ENCODE peak calls at places on chromosomes 1 and 21, in eight cellular contexts. W is GM23338, M is HCT116, O is HepG2, U is upper lobe of left lung, N is K562, V is Panc1, K is GM12878. S is an unnamed sample.

GRCh38 chr1:37723072-37723389 is 30.7 kb downstream of the CDCA8 start:
- ATAC-seq in O (peak; percentile 30), K (no peak), V (no peak), U (no peak), N (no peak), W (no peak), M (no peak), S (no peak)

GRCh38 chr21:43645987-43646386 is 13.3 kb downstream of the HSF2BP start:
- ATAC-seq in W (no peak), U (peak; percentile 5), N (no peak), K (no peak), M (no peak), O (no peak), V (no peak), S (no peak)

GRCh38 chr21:34836103-34836932 is 167.5 kb downstream of the CLIC6 start:
- ATAC-seq in U (peak; percentile 92), V (peak; percentile 75), W (peak; percentile 34), K (no peak), M (peak; percentile 95), N (no peak), O (peak; percentile 92), S (peak; percentile 83)

GRCh38 chr1:24351247-24351646 is 32.1 kb downstream of the GRHL3 start:
- ATAC-seq in N (no peak), K (peak; percentile 80), U (no peak), V (no peak), M (no peak), W (no peak), O (no peak), S (no peak)

GRCh38 chr1:21852282-21853129 is 40.4 kb downstream of the LDLRAD2 start:
- ATAC-seq in O (no peak), U (no peak), M (no peak), N (no peak), K (peak; percentile 95), W (no peak), V (no peak), S (no peak)

GRCh38 chr1:23444104-23444533 is 19.6 kb upstream of the TCEA3 start:
- ATAC-seq in M (no peak), W (no peak), N (peak; percentile 40), U (peak; percentile 95), O (no peak), V (no peak), K (no peak), S (peak; percentile 94)

GRCh38 chr1:178776553-178776952 is 51.5 kb downstream of the RALGPS2 start:
- ATAC-seq in O (peak; percentile 86), M (no peak), W (no peak), U (no peak), N (no peak), V (no peak), K (no peak), S (no peak)

GRCh38 chr1:149979245-149979971 is 31.1 kb downstream of the OTUD7B start:
- ATAC-seq in K (peak; percentile 83), V (no peak), N (no peak), W (no peak), U (no peak), M (no peak), O (no peak), S (no peak)

GRCh38 chr1:211601159-211601558 is 22.2 kb upstream of the SLC30A1 start:
- ATAC-seq in V (no peak), M (no peak), W (no peak), N (no peak), U (no peak), O (no peak), K (no peak), S (no peak)

GRCh38 chr1:15680614-15681345 is 3.3 kb upstream of the PLEKHM2 start:
- ATAC-seq in W (no peak), O (peak; percentile 9), N (no peak), U (peak; percentile 71), V (no peak), K (no peak), M (no peak), S (peak; percentile 70)

GRCh38 chr21:33247596-33247995 is 17.9 kb downstream of the IFNAR2 start:
- ATAC-seq in W (no peak), K (no peak), O (no peak), N (no peak), U (no peak), V (no peak), M (no peak), S (no peak)

GRCh38 chr1:246462986-246463385 is 44.1 kb downstream of the SMYD3 start:
- ATAC-seq in M (no peak), W (no peak), V (no peak), N (no peak), K (no peak), U (no peak), O (no peak), S (no peak)

DNA sequence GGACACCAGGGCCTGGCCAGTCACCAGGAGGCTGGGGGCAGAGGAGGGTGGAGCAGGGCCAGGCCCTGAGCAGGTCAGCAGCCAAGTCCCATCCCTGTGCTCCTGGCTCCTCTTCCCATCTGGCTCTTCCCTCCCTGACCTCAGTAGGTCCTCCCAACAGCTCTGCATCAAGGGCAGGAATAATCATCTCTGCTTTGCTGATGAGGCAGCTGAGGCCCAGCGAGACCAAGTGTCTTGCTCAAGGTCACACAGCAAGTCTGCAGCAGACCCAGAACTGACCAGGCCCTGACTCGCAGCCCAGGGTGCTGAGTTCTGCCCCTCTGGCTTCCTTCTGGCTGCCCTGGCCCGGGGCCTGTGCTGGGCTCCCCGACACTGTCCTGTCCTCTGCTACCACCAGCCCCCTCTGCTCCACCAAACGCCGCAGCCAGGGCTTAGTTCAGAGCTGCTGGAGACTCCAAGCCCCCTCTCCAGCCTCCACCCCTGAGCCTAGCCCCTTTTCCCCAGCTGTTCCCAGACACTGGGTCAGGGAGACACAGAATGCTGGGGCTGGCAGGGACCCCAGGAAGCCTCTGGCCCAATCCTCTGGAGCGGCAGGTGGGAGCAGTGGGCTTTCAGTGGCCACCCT is 224.9 kb downstream of the PTPRU start:
- ATAC-seq in O (peak; percentile 30), M (no peak), N (no peak), V (peak; percentile 12), U (no peak), W (no peak), K (no peak), S (no peak)
- TF ChIP-seq POLR2AphosphoS5 in O (no peak), M (no peak), N (no peak), V (no peak), U (no peak), W (no peak), K (no peak), S (no peak)

GRCh38 chr1:1262759-1263158 is 10.9 kb downstream of the UBE2J2 start:
- ATAC-seq in K (no peak), O (no peak), V (no peak), U (no peak), M (no peak), W (no peak), N (no peak), S (no peak)

GRCh38 chr1:1260843-1261560 is 12.7 kb downstream of the UBE2J2 start:
- ATAC-seq in N (no peak), K (no peak), O (no peak), M (no peak), V (no peak), U (no peak), W (no peak), S (no peak)

GRCh38 chr1:1259540-1259939 is 13.0 kb upstream of the C1QTNF12 start:
- ATAC-seq in M (no peak), W (no peak), K (no peak), U (no peak), V (no peak), O (no peak), N (no peak), S (no peak)

GRCh38 chr1:1259119-1259488 is 12.6 kb upstream of the C1QTNF12 start:
- ATAC-seq in N (no peak), K (no peak), M (no peak), W (no peak), V (no peak), O (no peak), U (no peak), S (no peak)

DNA sequence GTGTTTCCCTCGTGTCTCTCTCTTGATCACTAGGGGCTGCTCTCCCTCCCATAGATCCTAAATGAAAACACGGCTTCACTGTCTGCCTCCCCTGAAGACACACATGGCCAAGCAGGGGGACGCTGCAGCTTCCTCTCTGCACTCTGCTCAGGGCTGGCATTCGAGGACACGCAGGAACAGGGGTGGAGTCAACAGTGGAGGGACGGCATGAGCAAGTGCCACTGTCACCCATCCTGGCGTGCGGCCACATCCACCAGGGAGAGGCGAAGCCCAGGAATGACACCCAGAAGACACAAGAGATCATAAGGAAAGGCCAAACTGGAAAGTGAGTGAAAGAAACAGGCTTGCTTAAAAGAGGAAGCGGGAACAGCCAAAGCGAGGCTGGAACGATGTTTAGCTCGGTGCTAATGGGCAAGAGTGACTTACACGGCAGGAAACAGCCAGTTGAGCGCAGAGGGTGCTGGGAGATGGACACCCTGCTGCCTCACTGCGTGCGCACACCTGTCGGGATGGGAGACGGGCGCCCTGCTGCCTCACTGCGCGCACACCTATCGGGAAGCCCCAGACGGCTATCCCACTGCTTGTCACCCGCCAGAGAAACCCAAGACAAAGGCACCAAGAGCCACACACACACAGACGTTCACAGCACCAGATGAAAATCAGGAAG is 13.6 kb upstream of the C1QTNF12 start:
- ATAC-seq in V (no peak), O (no peak), K (no peak), W (no peak), U (peak; percentile 10), N (no peak), M (no peak), S (no peak)
- TF ChIP-seq POLR2AphosphoS5 in V (no peak), O (no peak), K (no peak), W (no peak), U (no peak), N (no peak), M (no peak), S (no peak)

DNA sequence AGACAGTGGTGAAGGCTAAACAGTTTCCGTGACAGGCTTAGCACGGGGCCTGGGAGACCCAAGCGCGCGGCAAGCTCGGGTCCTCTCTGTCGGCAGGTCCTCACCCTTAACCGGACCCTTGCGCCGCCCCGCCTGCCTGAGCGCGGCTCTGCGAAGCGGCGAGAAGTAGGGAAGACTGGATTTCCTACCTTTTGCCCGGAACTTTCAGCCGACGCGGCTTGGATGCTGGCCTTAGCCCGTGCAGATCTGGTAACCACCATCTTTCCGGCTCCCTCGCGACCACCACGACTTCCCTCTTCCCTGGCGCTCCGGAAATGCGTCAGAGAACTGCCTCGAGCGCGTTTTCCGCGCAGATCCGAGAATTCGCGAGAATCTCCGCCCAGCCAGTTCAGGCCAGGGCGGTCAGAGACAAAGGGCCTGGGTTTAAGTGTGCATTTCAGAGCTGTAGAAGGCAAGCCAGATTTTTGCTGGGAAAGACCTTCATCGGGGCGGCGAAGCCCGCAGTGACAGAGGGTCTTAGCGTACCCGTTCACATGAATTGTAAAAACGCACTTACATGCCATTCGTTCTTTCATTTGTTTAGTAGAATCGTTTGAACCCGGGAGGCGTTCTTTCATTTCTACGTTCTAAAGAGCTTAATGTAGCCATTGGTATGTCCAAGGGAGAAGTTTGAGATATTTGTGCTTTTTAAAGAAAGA is at the start of gene DNTTIP2:
- ATAC-seq in W (peak; percentile 97), K (peak; percentile 97), N (peak; percentile 96), M (peak; percentile 92), U (peak; percentile 99), V (peak; percentile 98), O (peak; percentile 96), S (peak; percentile 98)
- TF ChIP-seq POLR2AphosphoS5 in W (peak; percentile 99), K (peak; percentile 98), N (peak; percentile 95), M (peak; percentile 98), U (peak; percentile 97), V (peak; percentile 90), O (peak; percentile 99), S (peak; percentile 95)

DNA sequence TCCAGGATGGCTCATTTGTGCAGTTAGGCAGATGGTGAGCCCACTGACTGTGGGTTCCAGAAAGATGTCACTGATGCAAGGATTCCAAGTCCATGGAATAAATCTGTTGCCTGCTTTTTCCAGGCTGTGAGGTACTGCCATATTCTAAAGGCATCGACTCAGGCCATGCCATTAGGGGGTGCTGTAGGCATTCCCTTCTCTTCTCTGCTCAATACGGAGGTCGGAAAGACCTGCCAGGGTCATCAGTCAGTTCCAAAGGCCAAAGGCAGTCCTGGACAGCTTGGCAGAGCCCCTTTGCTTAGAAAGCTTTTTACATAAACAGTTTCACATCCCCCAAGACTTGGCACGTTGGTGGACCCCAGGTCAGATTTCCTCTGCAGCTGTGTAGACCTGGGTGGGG is 31.7 kb upstream of the TMEM125 start:
- ATAC-seq in V (peak; percentile 94), N (peak; percentile 94), U (peak; percentile 71), O (peak; percentile 95), M (peak; percentile 95), W (peak; percentile 98), K (peak; percentile 64), S (peak; percentile 65)
- TF ChIP-seq POLR2AphosphoS5 in V (no peak), N (no peak), U (no peak), O (no peak), M (no peak), W (no peak), K (no peak), S (peak; percentile 19)

S was measured in gastroesophageal sphincter.